ENCODE peak calls at places on chromosome 17, in ten cellular contexts. One of them, this sample, is unnamed.

GRCh38 chr17:59707971-59708425 is 544 bp downstream of the VMP1 start:
- DNase-seq in fibroblast of pulmonary artery: no peak
- DNase-seq in esophagus squamous epithelium: no peak
- DNase-seq in upper lobe of left lung: no peak
- DNase-seq in heart right ventricle: no peak
- DNase-seq in uterus: no peak
- DNase-seq in esophagus muscularis mucosa: no peak
- DNase-seq in cardiac muscle cell: peak
- DNase-seq in tibial nerve: no peak
- DNase-seq in breast epithelium: no peak
- DNase-seq in this sample: no peak

GRCh38 chr17:78933025-78933958 is 8.1 kb upstream of the TIMP2 start:
- DNase-seq in fibroblast of pulmonary artery: peak
- DNase-seq in esophagus squamous epithelium: no peak
- DNase-seq in upper lobe of left lung: no peak
- DNase-seq in heart right ventricle: no peak
- DNase-seq in uterus: peak
- DNase-seq in esophagus muscularis mucosa: no peak
- DNase-seq in cardiac muscle cell: no peak
- DNase-seq in tibial nerve: peak
- DNase-seq in breast epithelium: peak
- DNase-seq in this sample: peak

GRCh38 chr17:51947160-51947559 is 211.4 kb downstream of the CA10 start:
- DNase-seq in fibroblast of pulmonary artery: no peak
- DNase-seq in esophagus squamous epithelium: no peak
- DNase-seq in upper lobe of left lung: no peak
- DNase-seq in heart right ventricle: no peak
- DNase-seq in uterus: no peak
- DNase-seq in esophagus muscularis mucosa: no peak
- DNase-seq in cardiac muscle cell: no peak
- DNase-seq in tibial nerve: no peak
- DNase-seq in breast epithelium: no peak
- DNase-seq in this sample: no peak

GRCh38 chr17:43359469-43360105 is 39.2 kb upstream of the ARL4D start:
- DNase-seq in fibroblast of pulmonary artery: no peak
- DNase-seq in esophagus squamous epithelium: no peak
- DNase-seq in upper lobe of left lung: no peak
- DNase-seq in heart right ventricle: no peak
- DNase-seq in uterus: no peak
- DNase-seq in esophagus muscularis mucosa: no peak
- DNase-seq in cardiac muscle cell: no peak
- DNase-seq in tibial nerve: no peak
- DNase-seq in breast epithelium: no peak
- DNase-seq in this sample: no peak

GRCh38 chr17:9355841-9356240 is 219.8 kb downstream of the STX8 start:
- DNase-seq in fibroblast of pulmonary artery: no peak
- DNase-seq in esophagus squamous epithelium: no peak
- DNase-seq in upper lobe of left lung: no peak
- DNase-seq in heart right ventricle: no peak
- DNase-seq in uterus: no peak
- DNase-seq in esophagus muscularis mucosa: no peak
- DNase-seq in cardiac muscle cell: no peak
- DNase-seq in tibial nerve: no peak
- DNase-seq in breast epithelium: no peak
- DNase-seq in this sample: no peak

GRCh38 chr17:67477687-67478086 is 100.6 kb downstream of the PITPNC1 start:
- DNase-seq in fibroblast of pulmonary artery: no peak
- DNase-seq in esophagus squamous epithelium: no peak
- DNase-seq in upper lobe of left lung: no peak
- DNase-seq in heart right ventricle: no peak
- DNase-seq in uterus: no peak
- DNase-seq in esophagus muscularis mucosa: no peak
- DNase-seq in cardiac muscle cell: no peak
- DNase-seq in tibial nerve: no peak
- DNase-seq in breast epithelium: no peak
- DNase-seq in this sample: no peak

GRCh38 chr17:35312790-35313711 is 60.4 kb downstream of the SLFN11 start:
- DNase-seq in fibroblast of pulmonary artery: peak
- DNase-seq in esophagus squamous epithelium: no peak
- DNase-seq in upper lobe of left lung: no peak
- DNase-seq in heart right ventricle: peak
- DNase-seq in uterus: peak
- DNase-seq in esophagus muscularis mucosa: no peak
- DNase-seq in cardiac muscle cell: peak
- DNase-seq in tibial nerve: no peak
- DNase-seq in breast epithelium: peak
- DNase-seq in this sample: no peak

GRCh38 chr17:20203761-20204263 is 194.7 kb downstream of the SPECC1 start:
- DNase-seq in fibroblast of pulmonary artery: no peak
- DNase-seq in esophagus squamous epithelium: no peak
- DNase-seq in upper lobe of left lung: no peak
- DNase-seq in heart right ventricle: no peak
- DNase-seq in uterus: no peak
- DNase-seq in esophagus muscularis mucosa: no peak
- DNase-seq in cardiac muscle cell: no peak
- DNase-seq in tibial nerve: no peak
- DNase-seq in breast epithelium: no peak
- DNase-seq in this sample: no peak

GRCh38 chr17:82461827-82462524 is 3.4 kb downstream of the NARF start:
- DNase-seq in fibroblast of pulmonary artery: no peak
- DNase-seq in esophagus squamous epithelium: no peak
- DNase-seq in upper lobe of left lung: no peak
- DNase-seq in heart right ventricle: no peak
- DNase-seq in uterus: no peak
- DNase-seq in esophagus muscularis mucosa: no peak
- DNase-seq in cardiac muscle cell: peak
- DNase-seq in tibial nerve: no peak
- DNase-seq in breast epithelium: no peak
- DNase-seq in this sample: no peak

GRCh38 chr17:82091264-82092066 is 6.6 kb downstream of the FASN start:
- DNase-seq in fibroblast of pulmonary artery: no peak
- DNase-seq in esophagus squamous epithelium: no peak
- DNase-seq in upper lobe of left lung: peak
- DNase-seq in heart right ventricle: no peak
- DNase-seq in uterus: no peak
- DNase-seq in esophagus muscularis mucosa: no peak
- DNase-seq in cardiac muscle cell: no peak
- DNase-seq in tibial nerve: no peak
- DNase-seq in breast epithelium: no peak
- DNase-seq in this sample: no peak

DNA sequence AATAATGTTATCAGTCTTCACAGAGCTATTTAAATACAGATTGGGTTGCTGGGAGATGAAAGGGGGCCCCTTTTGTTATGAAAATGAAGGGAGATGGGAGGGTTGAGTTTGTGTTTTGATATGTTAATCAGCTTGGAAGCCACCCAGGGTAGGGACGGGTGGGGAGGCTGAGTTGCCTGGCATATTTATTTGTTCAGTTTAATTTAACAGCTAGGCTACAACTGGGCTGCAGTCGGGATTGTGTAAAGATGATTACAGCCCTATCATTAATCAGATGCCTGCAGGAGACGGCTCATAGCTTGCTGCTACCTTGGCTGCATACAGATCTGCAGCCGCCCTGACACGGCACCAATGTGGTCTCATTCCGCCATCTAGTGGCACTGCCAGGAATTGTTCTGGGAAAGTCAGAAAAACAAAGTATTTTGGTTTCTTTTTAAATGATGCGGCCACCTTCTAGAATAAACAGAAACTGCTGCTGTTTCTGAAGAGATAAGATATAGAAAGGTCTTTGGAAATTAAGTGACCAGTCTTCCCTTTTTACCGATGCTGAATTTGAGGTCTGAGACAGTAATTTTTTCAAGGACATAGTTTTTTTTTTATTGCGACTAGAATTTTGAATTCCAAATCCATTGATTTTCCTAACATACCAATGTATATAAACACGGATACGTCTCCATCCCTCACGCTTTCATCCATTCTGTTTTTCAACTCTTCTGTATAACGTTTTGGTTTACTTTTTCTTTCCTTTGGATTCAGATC is 458.0 kb upstream of the ASIC2 start:
- DNase-seq in fibroblast of pulmonary artery: peak
- DNase-seq in esophagus squamous epithelium: no peak
- DNase-seq in upper lobe of left lung: no peak
- DNase-seq in heart right ventricle: peak
- DNase-seq in uterus: peak
- DNase-seq in esophagus muscularis mucosa: no peak
- DNase-seq in cardiac muscle cell: peak
- DNase-seq in tibial nerve: peak
- DNase-seq in breast epithelium: peak
- DNase-seq in this sample: no peak
- TF ChIP-seq CTCF in fibroblast of pulmonary artery: peak
- TF ChIP-seq CTCF in esophagus squamous epithelium: peak
- TF ChIP-seq CTCF in upper lobe of left lung: peak
- TF ChIP-seq CTCF in heart right ventricle: peak
- TF ChIP-seq CTCF in uterus: peak
- TF ChIP-seq CTCF in esophagus muscularis mucosa: peak
- TF ChIP-seq CTCF in cardiac muscle cell: peak
- TF ChIP-seq CTCF in tibial nerve: peak
- TF ChIP-seq CTCF in breast epithelium: peak
- TF ChIP-seq CTCF in this sample: peak

DNA sequence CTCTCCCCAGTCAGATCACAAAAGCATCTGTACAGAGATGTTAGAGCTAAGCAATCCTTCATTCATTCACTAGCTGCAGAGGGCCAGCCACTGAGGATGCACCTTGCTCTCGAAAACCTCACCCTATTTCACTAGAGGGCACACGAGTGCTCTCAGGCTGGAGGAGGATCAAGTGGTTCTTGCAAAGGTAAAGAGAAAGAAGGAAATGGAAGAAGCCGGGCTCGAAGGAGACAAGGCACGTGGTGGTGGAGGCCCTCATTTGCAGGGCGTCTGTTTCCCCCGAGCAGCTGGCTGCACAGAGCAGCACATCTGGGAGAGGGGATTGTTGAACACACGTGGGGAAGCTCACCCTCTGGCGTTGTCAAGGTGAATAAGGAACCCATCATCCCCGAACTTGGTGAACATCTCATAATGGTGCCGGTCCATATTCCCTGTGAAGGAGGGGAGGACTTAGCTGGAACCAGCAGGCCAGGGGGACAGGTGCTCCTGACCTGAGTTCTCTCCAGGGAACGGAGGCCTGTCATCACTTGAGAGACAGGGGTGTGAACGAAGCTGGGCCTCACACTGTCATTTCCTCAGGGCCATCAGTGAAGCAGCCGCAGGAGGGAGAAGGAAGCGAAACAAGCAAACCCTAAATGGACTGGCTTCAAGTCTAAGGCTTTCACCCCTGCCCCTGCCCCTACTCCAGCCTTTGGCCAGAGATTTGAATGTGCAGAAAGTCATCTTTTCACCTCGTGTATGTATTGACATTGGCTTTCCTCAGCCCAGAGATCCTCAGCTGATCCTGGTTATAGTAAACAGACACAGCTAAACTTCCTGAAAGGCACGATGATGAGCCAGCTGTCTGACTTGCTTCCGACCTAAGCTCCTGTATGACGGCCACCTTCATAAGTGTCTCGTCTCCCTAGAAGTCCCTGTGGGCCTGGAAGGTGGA is 27.6 kb downstream of the PRKAR1A start:
- DNase-seq in fibroblast of pulmonary artery: peak
- DNase-seq in esophagus squamous epithelium: no peak
- DNase-seq in upper lobe of left lung: no peak
- DNase-seq in heart right ventricle: no peak
- DNase-seq in uterus: peak
- DNase-seq in esophagus muscularis mucosa: no peak
- DNase-seq in cardiac muscle cell: peak
- DNase-seq in tibial nerve: no peak
- DNase-seq in breast epithelium: no peak
- DNase-seq in this sample: no peak
- TF ChIP-seq CTCF in fibroblast of pulmonary artery: peak
- TF ChIP-seq CTCF in esophagus squamous epithelium: peak
- TF ChIP-seq CTCF in upper lobe of left lung: peak
- TF ChIP-seq CTCF in heart right ventricle: no peak
- TF ChIP-seq CTCF in uterus: peak
- TF ChIP-seq CTCF in esophagus muscularis mucosa: no peak
- TF ChIP-seq CTCF in cardiac muscle cell: peak
- TF ChIP-seq CTCF in tibial nerve: no peak
- TF ChIP-seq CTCF in breast epithelium: no peak
- TF ChIP-seq CTCF in this sample: no peak

GRCh38 chr17:46765491-46765890 is 53.0 kb downstream of the WNT3 start:
- DNase-seq in fibroblast of pulmonary artery: no peak
- DNase-seq in esophagus squamous epithelium: no peak
- DNase-seq in upper lobe of left lung: no peak
- DNase-seq in heart right ventricle: no peak
- DNase-seq in uterus: no peak
- DNase-seq in esophagus muscularis mucosa: no peak
- DNase-seq in cardiac muscle cell: no peak
- DNase-seq in tibial nerve: no peak
- DNase-seq in breast epithelium: no peak
- DNase-seq in this sample: peak
- TF ChIP-seq CTCF in fibroblast of pulmonary artery: no peak
- TF ChIP-seq CTCF in esophagus squamous epithelium: no peak
- TF ChIP-seq CTCF in upper lobe of left lung: no peak
- TF ChIP-seq CTCF in heart right ventricle: no peak
- TF ChIP-seq CTCF in uterus: no peak
- TF ChIP-seq CTCF in esophagus muscularis mucosa: no peak
- TF ChIP-seq CTCF in cardiac muscle cell: no peak
- TF ChIP-seq CTCF in tibial nerve: no peak
- TF ChIP-seq CTCF in breast epithelium: no peak
- TF ChIP-seq CTCF in this sample: no peak

DNA sequence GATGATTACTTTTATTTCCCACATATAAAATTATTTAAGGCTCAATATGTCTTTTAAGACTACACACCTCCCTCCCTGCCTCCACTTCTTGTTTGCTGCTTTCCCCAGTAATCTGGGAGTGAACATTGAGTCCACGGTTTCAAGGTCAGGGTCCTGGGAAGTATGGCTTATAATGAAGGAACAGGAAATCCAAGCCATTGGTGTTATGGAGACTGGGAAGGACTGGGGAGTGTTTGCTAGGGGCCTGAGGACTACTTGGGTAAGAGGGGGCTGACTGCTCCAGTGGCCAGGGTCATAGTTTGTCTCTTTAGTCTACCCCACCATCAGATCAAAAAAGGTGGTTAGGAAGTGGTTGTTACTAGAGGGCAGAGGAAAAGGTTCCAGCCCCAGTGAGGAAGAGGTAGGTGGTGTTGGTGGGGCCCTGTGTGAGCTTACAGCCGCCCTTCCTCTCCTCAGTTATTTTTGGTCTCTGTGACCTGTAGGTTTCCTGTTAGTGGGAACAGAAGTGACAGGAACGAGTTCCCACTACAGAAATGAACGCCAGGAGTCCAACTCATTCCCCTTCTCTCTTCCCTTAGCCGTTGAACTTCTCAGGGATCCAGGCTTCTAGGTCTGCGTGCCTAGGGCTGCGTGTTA is 742 bp upstream of the SLC16A13 start:
- DNase-seq in fibroblast of pulmonary artery: no peak
- DNase-seq in esophagus squamous epithelium: no peak
- DNase-seq in upper lobe of left lung: no peak
- DNase-seq in heart right ventricle: peak
- DNase-seq in uterus: no peak
- DNase-seq in esophagus muscularis mucosa: no peak
- DNase-seq in cardiac muscle cell: no peak
- DNase-seq in tibial nerve: no peak
- DNase-seq in breast epithelium: no peak
- DNase-seq in this sample: no peak
- TF ChIP-seq CTCF in fibroblast of pulmonary artery: no peak
- TF ChIP-seq CTCF in esophagus squamous epithelium: no peak
- TF ChIP-seq CTCF in upper lobe of left lung: no peak
- TF ChIP-seq CTCF in heart right ventricle: no peak
- TF ChIP-seq CTCF in uterus: no peak
- TF ChIP-seq CTCF in esophagus muscularis mucosa: no peak
- TF ChIP-seq CTCF in cardiac muscle cell: no peak
- TF ChIP-seq CTCF in tibial nerve: no peak
- TF ChIP-seq CTCF in breast epithelium: no peak
- TF ChIP-seq CTCF in this sample: no peak

This sample was measured in osteocyte.